ENCODE peak calls at places on chromosomes 7 and 10, in five cellular contexts. Y, H, K, N and Q are unnamed samples.

GRCh38 chr10:74917481-74918077 is 91.2 kb downstream of the KAT6B start:
- DNase-seq in Y (no peak), H (peak), K (no peak), N (no peak), Q (peak)

GRCh38 chr10:80526742-80527141 is 11.0 kb upstream of the SH2D4B start:
- DNase-seq in K (no peak), Y (no peak), N (no peak), H (no peak), Q (no peak)

GRCh38 chr7:55018361-55019328 is at the start of gene EGFR:
- DNase-seq in Y (peak), K (peak), N (peak), H (peak), Q (peak)

GRCh38 chr7:32531402-32531801 is 36.1 kb downstream of the AVL9 start:
- DNase-seq in N (no peak), H (no peak), K (peak), Y (no peak), Q (no peak)

GRCh38 chr10:77574436-77574835 is 63.2 kb downstream of the KCNMA1 start:
- DNase-seq in N (no peak), Y (no peak), K (no peak), H (no peak), Q (no peak)

GRCh38 chr7:77958436-77958835 is 159.9 kb downstream of the PHTF2 start:
- DNase-seq in H (no peak), K (no peak), Y (no peak), N (no peak), Q (no peak)

GRCh38 chr7:2515424-2516193 is 4.0 kb upstream of the LFNG start:
- DNase-seq in N (no peak), K (no peak), H (no peak), Y (no peak), Q (no peak)

GRCh38 chr10:122494173-122494820 is 32.9 kb downstream of the HTRA1 start:
- DNase-seq in N (no peak), Y (no peak), H (no peak), K (no peak), Q (peak)

GRCh38 chr10:100436255-100436654 is 26.6 kb upstream of the WNT8B start:
- DNase-seq in H (no peak), K (peak), N (no peak), Y (no peak), Q (no peak)

GRCh38 chr10:79054203-79055099 is 14.3 kb upstream of the ZMIZ1 start:
- DNase-seq in K (peak), H (no peak), Y (peak), N (peak), Q (no peak)

GRCh38 chr7:104980440-104980839 is 33.6 kb upstream of the KMT2E start:
- DNase-seq in K (no peak), Y (no peak), H (no peak), N (no peak), Q (peak)

GRCh38 chr7:44067064-44067951 is 1.9 kb upstream of the PGAM2 start:
- DNase-seq in N (no peak), K (peak), H (no peak), Y (peak), Q (no peak)

GRCh38 chr10:3500408-3500856 is 284.6 kb downstream of the KLF6 start:
- DNase-seq in K (peak), N (peak), Y (peak), H (peak), Q (peak)

GRCh38 chr10:34655286-34656170 is 159.6 kb downstream of the PARD3 start:
- DNase-seq in N (no peak), Y (no peak), K (peak), H (peak), Q (peak)

GRCh38 chr7:18570890-18571478 is 75.4 kb downstream of the HDAC9 start:
- DNase-seq in N (no peak), K (peak), Y (no peak), H (peak), Q (peak)

GRCh38 chr10:89814278-89814677 is 112.9 kb downstream of the KIF20B start:
- DNase-seq in H (no peak), Y (no peak), N (no peak), K (no peak), Q (no peak)

GRCh38 chr10:80451132-80451531 is 3.0 kb upstream of the TSPAN14 start:
- DNase-seq in N (no peak), H (no peak), K (no peak), Y (no peak), Q (no peak)

GRCh38 chr10:132421377-132422168 is 24.6 kb downstream of the PWWP2B start:
- DNase-seq in N (peak), K (peak), Y (peak), H (peak), Q (no peak)

GRCh38 chr10:120495226-120495625 is 38.2 kb downstream of the PLPP4 start:
- DNase-seq in K (no peak), Y (no peak), N (no peak), H (no peak), Q (no peak)

GRCh38 chr10:47412177-47412730 is 28.2 kb upstream of the ZNF488 start:
- DNase-seq in H (no peak), N (no peak), Y (no peak), K (no peak), Q (no peak)

GRCh38 chr7:19681596-19681995 is 27.2 kb downstream of the POLR1F start:
- DNase-seq in Y (no peak), N (no peak), K (no peak), H (no peak), Q (no peak)

GRCh38 chr10:133329401-133330202 is 7.1 kb downstream of the CALY start:
- DNase-seq in H (peak), N (peak), Y (peak), K (peak), Q (peak)

GRCh38 chr10:30352377-30352776 is 3.3 kb upstream of the MTPAP start:
- DNase-seq in K (no peak), Y (no peak), H (no peak), N (no peak), Q (no peak)

GRCh38 chr7:154931906-154932305 is 71.0 kb downstream of the PAXIP1 start:
- DNase-seq in Y (no peak), H (peak), N (no peak), K (no peak), Q (no peak)

GRCh38 chr7:127885843-127886242 is 145.4 kb downstream of the LRRC4 start:
- DNase-seq in H (peak), N (no peak), Y (no peak), K (no peak), Q (peak)

GRCh38 chr7:94620703-94621118 is 35.2 kb downstream of the SGCE start:
- DNase-seq in N (peak), K (peak), H (peak), Y (peak), Q (peak)

GRCh38 chr7:155807013-155807804 is 5.1 kb downstream of the SHH start:
- DNase-seq in K (peak), H (no peak), Y (no peak), N (no peak), Q (no peak)

GRCh38 chr7:29871787-29872398 is 65.6 kb downstream of the WIPF3 start:
- DNase-seq in K (no peak), Y (no peak), N (no peak), H (peak), Q (no peak)

GRCh38 chr10:129769381-129770116 is 194.5 kb downstream of the EBF3 start:
- DNase-seq in Y (no peak), K (no peak), N (no peak), H (no peak), Q (no peak)

GRCh38 chr10:20503186-20503585 is 393.9 kb downstream of the NEBL start:
- DNase-seq in K (no peak), Y (no peak), H (no peak), N (no peak), Q (no peak)

GRCh38 chr10:117762819-117763172 is 220.2 kb downstream of the EMX2 start:
- DNase-seq in Y (no peak), K (no peak), H (no peak), N (no peak), Q (no peak)

GRCh38 chr10:7529638-7530037 is 118.8 kb upstream of the SFMBT2 start:
- DNase-seq in K (peak), H (no peak), N (no peak), Y (peak), Q (peak)

GRCh38 chr10:62384057-62384446 is 9.9 kb downstream of the ZNF365 start:
- DNase-seq in H (peak), K (no peak), N (no peak), Y (no peak), Q (peak)

GRCh38 chr7:138602456-138602855 is 98.7 kb downstream of the SVOPL start:
- DNase-seq in H (no peak), K (no peak), Y (no peak), N (no peak), Q (no peak)

GRCh38 chr7:105707381-105707780 is 126.1 kb upstream of the EFCAB10 start:
- DNase-seq in H (peak), K (no peak), N (no peak), Y (no peak), Q (no peak)

GRCh38 chr10:122457934-122458333 is 3.4 kb upstream of the HTRA1 start:
- DNase-seq in H (no peak), K (no peak), Y (no peak), N (no peak), Q (no peak)

GRCh38 chr7:94375167-94375566 is 19.5 kb upstream of the COL1A2 start:
- DNase-seq in K (peak), H (peak), Y (peak), N (peak), Q (no peak)

GRCh38 chr10:98328640-98329039 is 60.6 kb upstream of the LOXL4 start:
- DNase-seq in Y (no peak), N (no peak), H (no peak), K (no peak), Q (no peak)
- H3K4me3 ChIP-seq in Y (no peak), N (no peak), H (no peak), K (no peak), Q (no peak)

DNA sequence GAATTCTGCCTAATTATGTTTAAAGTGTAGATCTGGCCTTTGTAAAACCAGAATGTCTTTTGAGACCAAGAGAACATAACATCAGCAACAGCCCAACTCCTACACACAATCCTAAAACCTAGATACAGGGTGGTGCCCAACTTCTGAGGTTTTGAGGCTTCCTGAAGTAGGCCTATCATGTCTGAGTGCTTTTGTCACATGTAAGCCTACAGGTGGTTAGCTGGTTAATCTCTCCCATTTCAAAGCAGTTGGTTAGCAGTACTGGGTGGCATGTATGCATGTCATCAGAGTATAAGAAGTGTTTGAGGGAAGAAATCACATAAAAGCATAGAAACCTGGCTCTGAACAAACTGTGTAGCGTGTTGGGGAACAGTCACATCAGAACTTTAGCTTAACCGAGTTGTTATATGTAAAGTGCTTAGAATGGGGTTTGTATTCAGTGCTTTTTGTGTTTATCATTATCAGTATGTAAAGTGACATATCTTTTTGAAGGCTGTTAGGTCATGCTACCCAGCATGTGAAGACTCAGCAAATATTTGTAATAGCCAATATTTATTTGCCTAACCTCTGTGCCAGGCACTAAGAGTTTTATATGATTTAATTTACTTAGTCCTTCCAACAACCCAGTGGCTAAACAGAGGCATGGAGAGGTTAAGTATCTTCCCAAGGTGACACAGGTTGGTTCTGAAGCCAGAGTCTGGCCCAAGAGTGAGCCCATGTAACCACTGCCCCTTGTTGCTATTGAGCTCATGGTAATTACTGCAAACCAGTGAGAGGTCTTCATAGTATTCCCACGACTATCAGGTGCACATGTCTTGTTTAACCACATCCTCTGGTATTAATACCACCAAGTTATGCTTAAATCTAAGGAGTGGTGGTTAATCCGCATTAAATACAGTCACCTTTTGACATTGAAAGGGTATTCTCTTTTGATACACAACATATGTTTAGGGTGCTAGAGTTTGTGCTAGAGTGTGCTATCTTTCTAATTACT is 2.6 kb downstream of the ADD3 start:
- DNase-seq in H (peak), Y (no peak), N (no peak), K (no peak), Q (no peak)
- H3K4me3 ChIP-seq in H (no peak), Y (no peak), N (peak), K (no peak), Q (no peak)

GRCh38 chr10:125011926-125012705 is 70.2 kb downstream of the ZRANB1 start:
- DNase-seq in H (no peak), K (no peak), Y (peak), N (peak), Q (no peak)

GRCh38 chr10:125010362-125010761 is 68.4 kb downstream of the ZRANB1 start:
- DNase-seq in Y (peak), N (peak), K (no peak), H (no peak), Q (no peak)

GRCh38 chr10:125012851-125013528 is 71.1 kb downstream of the ZRANB1 start:
- DNase-seq in N (no peak), K (no peak), Y (no peak), H (no peak), Q (no peak)

GRCh38 chr10:125009580-125010235 is 67.8 kb downstream of the ZRANB1 start:
- DNase-seq in K (no peak), H (no peak), Y (peak), N (peak), Q (no peak)

GRCh38 chr10:125011171-125011925 is 69.4 kb downstream of the ZRANB1 start:
- DNase-seq in H (no peak), Y (peak), K (no peak), N (peak), Q (peak)
- H3K4me3 ChIP-seq in H (no peak), Y (no peak), K (no peak), N (peak), Q (no peak)

GRCh38 chr7:73703225-73703624 is 16.2 kb downstream of the STX1A start:
- DNase-seq in K (peak), H (no peak), Y (peak), N (no peak), Q (no peak)

GRCh38 chr7:73705551-73705920 is 13.9 kb downstream of the STX1A start:
- DNase-seq in H (no peak), Y (no peak), K (no peak), N (no peak), Q (peak)

GRCh38 chr7:73704640-73705550 is 14.6 kb downstream of the STX1A start:
- DNase-seq in Y (peak), N (no peak), K (peak), H (peak), Q (peak)

GRCh38 chr7:73703649-73703984 is 15.9 kb downstream of the STX1A start:
- DNase-seq in N (no peak), K (no peak), Y (no peak), H (no peak), Q (no peak)

DNA sequence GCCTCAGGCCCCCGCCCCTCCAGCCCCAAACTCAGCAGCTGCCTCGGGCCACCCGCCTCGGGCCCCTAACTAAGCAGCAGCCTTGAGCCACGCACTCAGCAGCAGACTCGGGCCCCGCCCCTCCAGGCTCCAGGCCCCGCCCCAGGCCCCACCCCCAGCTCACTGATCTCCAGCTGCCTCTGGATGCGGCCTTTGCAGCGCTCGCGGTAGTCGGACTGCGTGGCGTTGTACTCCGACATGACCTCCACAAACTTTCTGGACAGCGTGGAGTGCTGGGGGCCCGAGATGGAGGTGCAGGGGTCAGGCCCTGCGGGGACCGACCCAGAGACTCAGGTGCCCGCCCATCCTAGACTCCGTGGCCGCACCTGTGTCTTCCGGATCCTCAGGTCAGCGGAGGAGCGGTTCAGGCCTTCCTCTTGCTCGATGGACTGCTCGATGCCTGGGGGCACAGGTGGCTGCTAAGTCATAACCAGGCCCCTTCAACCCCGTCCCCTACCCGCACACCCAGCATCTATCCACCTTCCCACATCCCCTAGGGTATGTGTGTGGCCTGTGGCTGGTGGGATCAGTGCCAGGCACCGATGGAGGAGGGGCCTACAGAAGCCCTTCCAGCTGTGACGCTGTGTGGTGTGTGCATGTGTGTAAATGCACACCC is 15.4 kb downstream of the STX1A start:
- DNase-seq in Y (peak), H (peak), K (peak), N (peak), Q (peak)
- H3K4me3 ChIP-seq in Y (peak), H (no peak), K (peak), N (peak), Q (no peak)

GRCh38 chr7:124032369-124033092 is at the start of gene TMEM229A:
- DNase-seq in H (peak), K (peak), N (peak), Y (peak), Q (peak)

GRCh38 chr7:124029789-124030188 is 3.1 kb downstream of the TMEM229A start:
- DNase-seq in Y (no peak), K (no peak), N (no peak), H (no peak), Q (no peak)

GRCh38 chr7:124030964-124031363 is 1.9 kb downstream of the TMEM229A start:
- DNase-seq in Y (no peak), H (no peak), K (no peak), N (no peak), Q (no peak)

GRCh38 chr7:124031919-124032318 is 948 bp downstream of the TMEM229A start:
- DNase-seq in K (no peak), H (no peak), Y (no peak), N (no peak), Q (no peak)

DNA sequence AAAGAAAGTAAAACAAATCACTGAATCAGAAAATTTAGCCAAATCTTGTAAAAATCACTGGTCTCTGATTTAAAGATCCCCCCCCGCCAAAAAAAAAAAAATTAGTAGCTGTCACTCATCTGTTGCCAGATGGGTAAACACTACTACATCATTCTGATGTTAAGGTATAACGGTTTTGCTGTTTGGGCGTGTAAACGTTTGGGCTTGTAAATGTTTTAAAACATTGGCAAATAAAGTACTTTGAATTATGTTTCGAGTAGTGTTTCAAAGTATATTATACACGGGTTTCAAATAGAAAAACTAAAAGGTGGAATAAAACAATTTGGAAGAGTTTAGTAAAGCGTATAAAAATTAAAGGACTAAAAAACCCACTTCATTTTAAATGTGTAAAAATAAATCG is 1.5 kb downstream of the TMEM229A start:
- DNase-seq in H (no peak), K (no peak), Y (no peak), N (no peak), Q (no peak)
- H3K4me3 ChIP-seq in H (no peak), K (no peak), Y (no peak), N (no peak), Q (no peak)

GRCh38 chr10:73858750-73859439 is 15.5 kb downstream of the CAMK2G start:
- DNase-seq in Y (no peak), K (no peak), N (no peak), H (no peak), Q (no peak)
- H3K4me3 ChIP-seq in Y (no peak), K (no peak), N (no peak), H (no peak), Q (no peak)

DNA sequence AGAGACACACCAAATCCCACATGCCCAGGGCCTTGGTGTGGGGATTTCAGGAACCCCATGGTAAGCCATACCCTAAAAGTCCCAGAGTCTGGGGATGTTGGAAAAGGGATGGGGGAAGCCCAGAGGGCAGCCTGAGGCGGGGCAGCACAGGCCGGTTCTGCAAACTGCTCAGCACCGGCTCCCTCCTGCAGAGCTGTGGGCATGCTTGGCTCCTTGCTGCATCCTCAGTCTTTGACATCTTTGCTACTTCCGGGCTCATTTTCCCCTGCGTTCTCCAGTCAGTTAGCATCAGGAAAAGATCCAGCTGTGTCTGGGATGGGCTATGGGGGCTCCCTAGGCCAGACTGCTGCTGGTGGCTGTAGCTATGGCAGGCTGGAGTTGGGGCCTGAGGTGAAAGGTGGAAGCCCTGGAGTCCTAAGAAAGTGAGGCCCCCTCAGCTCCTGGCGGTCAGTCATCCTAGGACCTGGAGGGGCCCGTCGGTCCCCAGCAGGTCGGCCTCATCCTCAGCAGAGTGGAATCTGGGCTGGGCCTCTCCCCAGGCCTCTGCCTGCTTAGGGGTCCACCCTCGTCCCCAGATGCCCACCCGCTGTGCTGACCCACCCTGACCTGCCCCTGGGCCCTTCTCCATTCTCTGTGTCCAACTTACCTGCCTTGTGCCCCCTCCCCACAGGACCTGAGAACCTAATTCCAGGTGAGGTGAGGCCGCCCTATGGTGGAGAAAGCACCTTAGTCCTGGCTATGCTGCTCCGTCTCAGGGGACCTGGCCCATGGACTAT is 9.3 kb downstream of the TBATA start:
- DNase-seq in Y (peak), N (no peak), H (no peak), K (peak), Q (no peak)
- H3K4me3 ChIP-seq in Y (no peak), N (no peak), H (no peak), K (no peak), Q (no peak)